ENCODE peak calls at places on chromosomes 3 and 15, in seven cellular contexts. One of them, this sample, is unnamed.

GRCh38 chr3:17852217-17852616 is 109.8 kb upstream of the TBC1D5 start:
- DNase-seq in GDM1: no peak
- DNase-seq in neural crest cell: no peak
- DNase-seq in AG08396: no peak
- DNase-seq in GM23248: no peak
- DNase-seq in GM13976: no peak
- DNase-seq in GF-D8: no peak
- DNase-seq in this sample: peak; percentile 8

GRCh38 chr15:40150163-40150925 is 10.5 kb upstream of the BUB1B start:
- DNase-seq in GDM1: no peak
- DNase-seq in GF-D8: no peak
- DNase-seq in neural crest cell: no peak
- DNase-seq in AG08396: peak; percentile 21
- DNase-seq in GM23248: peak; percentile 59
- DNase-seq in GM13976: no peak
- DNase-seq in this sample: no peak

GRCh38 chr3:64494530-64494929 is 193.3 kb downstream of the ADAMTS9 start:
- DNase-seq in AG08396: no peak
- DNase-seq in GM23248: no peak
- DNase-seq in GF-D8: no peak
- DNase-seq in neural crest cell: no peak
- DNase-seq in GDM1: no peak
- DNase-seq in GM13976: no peak
- DNase-seq in this sample: no peak

GRCh38 chr15:92421980-92422379 is 28.3 kb downstream of the ST8SIA2 start:
- DNase-seq in neural crest cell: no peak
- DNase-seq in GM13976: no peak
- DNase-seq in AG08396: no peak
- DNase-seq in GDM1: no peak
- DNase-seq in GM23248: peak; percentile 31
- DNase-seq in GF-D8: no peak
- DNase-seq in this sample: no peak

GRCh38 chr3:136952292-136952691 is 5.5 kb upstream of the IL20RB start:
- DNase-seq in AG08396: peak; percentile 37
- DNase-seq in GM13976: no peak
- DNase-seq in neural crest cell: no peak
- DNase-seq in GDM1: no peak
- DNase-seq in GM23248: peak; percentile 39
- DNase-seq in GF-D8: no peak
- DNase-seq in this sample: no peak

GRCh38 chr3:66121288-66121687 is 82.6 kb upstream of the MAGI1 start:
- DNase-seq in GF-D8: no peak
- DNase-seq in AG08396: peak; percentile 20
- DNase-seq in GM13976: no peak
- DNase-seq in neural crest cell: no peak
- DNase-seq in GM23248: peak; percentile 46
- DNase-seq in GDM1: no peak
- DNase-seq in this sample: no peak

GRCh38 chr3:135014575-135014974 is 219.5 kb downstream of the EPHB1 start:
- DNase-seq in GF-D8: no peak
- DNase-seq in GM13976: no peak
- DNase-seq in GDM1: no peak
- DNase-seq in GM23248: no peak
- DNase-seq in neural crest cell: no peak
- DNase-seq in AG08396: no peak
- DNase-seq in this sample: no peak

GRCh38 chr15:80159811-80160569 is 7.2 kb downstream of the FAH start:
- DNase-seq in GM13976: peak; percentile 66
- DNase-seq in GM23248: peak; percentile 55
- DNase-seq in AG08396: no peak
- DNase-seq in GF-D8: no peak
- DNase-seq in neural crest cell: no peak
- DNase-seq in GDM1: no peak
- DNase-seq in this sample: no peak

GRCh38 chr3:122331886-122332285 is 6.8 kb downstream of the CSTA start:
- DNase-seq in AG08396: no peak
- DNase-seq in GDM1: no peak
- DNase-seq in GM23248: no peak
- DNase-seq in GF-D8: no peak
- DNase-seq in neural crest cell: no peak
- DNase-seq in GM13976: no peak
- DNase-seq in this sample: no peak

GRCh38 chr3:15152166-15152565 is 53.2 kb upstream of the RBSN start:
- DNase-seq in GF-D8: no peak
- DNase-seq in GM13976: no peak
- DNase-seq in GDM1: no peak
- DNase-seq in neural crest cell: no peak
- DNase-seq in GM23248: no peak
- DNase-seq in AG08396: no peak
- DNase-seq in this sample: no peak

GRCh38 chr3:171258316-171258715 is 201.9 kb downstream of the TNIK start:
- DNase-seq in AG08396: no peak
- DNase-seq in GF-D8: no peak
- DNase-seq in GM23248: peak; percentile 28
- DNase-seq in GDM1: no peak
- DNase-seq in neural crest cell: no peak
- DNase-seq in GM13976: no peak
- DNase-seq in this sample: no peak

GRCh38 chr15:43523646-43524045 is 6.2 kb downstream of the MAP1A start:
- DNase-seq in neural crest cell: no peak
- DNase-seq in AG08396: no peak
- DNase-seq in GDM1: no peak
- DNase-seq in GM13976: no peak
- DNase-seq in GM23248: no peak
- DNase-seq in GF-D8: no peak
- DNase-seq in this sample: no peak